ENCODE peak calls at places on chromosomes 16 and 17, in six cellular contexts. E, N, R, P, V and M are unnamed samples. For H3K4me1, the result is how much of the 10 kb centered on the place peaks cover.

GRCh38 chr17:67995568-67996191 is 589 bp downstream of the C17orf58 start:
- DNase-seq in E (peak), N (peak), R (peak), P (peak), V (no peak), M (no peak)

GRCh38 chr17:47607481-47607880 is 42.2 kb upstream of the KPNB1 start:
- DNase-seq in E (no peak), N (no peak), R (no peak), P (no peak), V (no peak), M (no peak)

GRCh38 chr17:39979865-39980401 is 674 bp upstream of the PSMD3 start:
- DNase-seq in E (no peak), N (no peak), R (peak), P (no peak), V (no peak), M (no peak)

GRCh38 chr17:12133183-12133582 is 112.5 kb downstream of the MAP2K4 start:
- DNase-seq in E (no peak), N (no peak), R (no peak), P (no peak), V (no peak), M (no peak)

GRCh38 chr16:19933740-19934139 is 49.1 kb upstream of the GPRC5B start:
- DNase-seq in E (no peak), N (no peak), R (no peak), P (no peak), V (no peak), M (no peak)

GRCh38 chr16:54444851-54445523 is 158.4 kb upstream of the IRX3 start:
- DNase-seq in E (no peak), N (no peak), R (no peak), P (no peak), V (no peak), M (no peak)

GRCh38 chr17:38735161-38735997 is 5.2 kb downstream of the CISD3 start:
- DNase-seq in E (peak), N (peak), R (peak), P (no peak), V (no peak), M (no peak)

GRCh38 chr17:73646409-73647305 is 2.4 kb upstream of the SDK2 start:
- DNase-seq in E (no peak), N (peak), R (peak), P (no peak), V (no peak), M (no peak)

GRCh38 chr17:3666516-3666915 is 1.9 kb downstream of the TAX1BP3 start:
- DNase-seq in E (no peak), N (no peak), R (no peak), P (no peak), V (no peak), M (no peak)
- H3K4me1 ChIP-seq in E (under half), N (under half), R (under half), P (under half), V (half or more), M (under half)

DNA sequence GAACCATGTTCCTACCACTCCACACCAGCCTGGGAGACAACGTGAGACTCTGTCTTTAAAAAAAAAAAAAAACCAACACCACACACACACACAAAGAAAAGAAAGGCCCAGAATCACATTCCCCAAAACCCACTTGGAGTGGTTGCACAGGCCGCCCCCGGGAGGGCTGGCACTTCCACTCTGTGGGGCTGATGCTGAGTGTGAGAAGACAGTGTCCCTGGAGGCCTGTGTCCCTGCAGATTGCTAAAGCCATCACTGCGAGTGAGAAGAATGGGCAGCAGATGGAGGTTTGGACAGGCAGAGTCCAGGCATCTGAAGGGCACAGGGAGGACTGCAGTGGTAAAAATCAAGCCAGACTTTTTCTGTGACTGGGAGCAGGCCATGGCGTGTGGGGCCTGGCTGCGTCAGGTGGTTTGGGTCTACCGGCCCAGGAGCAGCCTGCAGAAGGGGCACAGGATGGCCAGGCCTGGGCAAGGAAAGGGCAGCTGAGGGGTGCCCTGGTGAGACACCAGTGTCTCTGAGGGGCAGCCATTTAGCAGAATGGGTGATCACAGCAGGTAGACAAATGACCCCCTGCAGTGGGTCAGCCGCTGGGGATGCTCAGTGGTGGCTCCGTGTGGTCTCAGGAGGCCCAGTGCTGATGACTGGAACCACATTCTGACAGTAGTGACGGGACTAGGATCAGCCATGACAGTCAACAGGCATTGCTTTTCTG is 13.1 kb downstream of the CTRB2 start:
- DNase-seq in E (no peak), N (peak), R (no peak), P (no peak), V (no peak), M (no peak)
- H3K27ac ChIP-seq in E (no peak), N (no peak), R (no peak), P (no peak), V (no peak), M (no peak)

DNA sequence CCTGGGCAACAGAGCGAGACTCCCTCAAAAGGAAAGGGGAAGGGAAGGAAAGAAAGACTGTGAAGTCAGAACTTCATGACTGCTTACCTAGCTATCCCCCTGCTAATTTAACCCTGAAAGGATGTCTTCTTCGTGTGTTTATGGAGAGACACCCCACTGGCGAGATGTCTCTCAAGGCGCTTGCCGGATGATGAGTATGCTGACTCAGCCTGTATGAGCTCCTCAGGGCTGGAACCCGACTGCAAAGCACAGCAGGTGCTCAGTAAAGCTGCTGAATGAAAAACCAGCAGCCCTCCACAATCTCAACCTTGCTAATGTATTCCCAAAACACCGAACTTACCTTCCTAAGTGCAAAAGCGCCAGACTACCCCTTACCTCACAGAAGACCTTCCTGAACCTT is 2.3 kb downstream of the ANKFY1 start:
- DNase-seq in E (no peak), N (no peak), R (no peak), P (no peak), V (no peak), M (no peak)
- H3K4me3 ChIP-seq in E (no peak), N (no peak), R (peak), P (no peak), V (no peak), M (no peak)

DNA sequence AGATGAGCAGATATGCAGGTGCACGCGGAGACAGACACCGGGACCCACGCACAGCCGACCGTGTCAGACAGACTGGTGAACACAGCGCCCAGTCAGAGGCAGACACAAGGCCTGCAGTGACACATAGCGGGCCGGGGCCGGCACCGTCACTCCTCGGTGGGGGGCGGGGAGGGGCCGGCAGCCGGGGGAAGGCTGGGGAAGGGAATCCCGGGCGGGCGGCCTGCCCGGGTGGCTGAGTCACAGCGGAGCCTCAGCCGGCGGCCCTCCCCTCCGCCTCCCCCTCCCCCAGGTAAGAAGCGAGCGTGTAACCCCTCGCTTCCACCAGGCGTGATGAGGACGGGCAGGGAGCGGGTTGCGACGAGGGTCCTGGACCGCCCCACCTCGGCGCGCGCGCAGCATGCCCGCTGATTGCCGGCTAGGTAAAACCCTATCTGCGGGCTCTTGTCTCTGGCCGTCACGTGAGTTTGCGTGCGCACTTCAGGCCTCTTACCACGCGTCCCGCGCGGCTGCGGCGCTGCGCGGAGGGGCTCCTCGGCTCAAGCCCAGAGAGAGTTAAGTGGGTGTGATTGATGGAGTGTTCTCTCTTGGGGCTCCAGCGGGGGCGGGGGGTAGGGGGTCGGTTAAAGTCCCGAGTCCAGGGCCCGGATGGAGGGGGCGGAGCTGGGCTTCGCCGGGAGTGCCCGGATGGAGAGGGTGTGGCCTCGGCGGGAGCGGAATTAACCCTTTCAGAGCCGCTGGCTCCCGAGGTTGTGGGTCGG is 7.8 kb downstream of the KDM6B start:
- DNase-seq in E (peak), N (peak), R (peak), P (peak), V (no peak), M (peak)
- H3K4me1 ChIP-seq in E (under half), N (half or more), R (under half), P (half or more), V (half or more), M (half or more)

GRCh38 chr16:31080756-31081419 is 6.7 kb downstream of the ZNF646 start:
- DNase-seq in E (no peak), N (no peak), R (no peak), P (no peak), V (no peak), M (no peak)
- H3K27ac ChIP-seq in E (no peak), N (no peak), R (no peak), P (no peak), V (no peak), M (no peak)

GRCh38 chr16:84834403-84834772 is 14.6 kb downstream of the CRISPLD2 start:
- DNase-seq in E (no peak), N (no peak), R (no peak), P (no peak), V (no peak), M (no peak)

GRCh38 chr16:84833542-84834402 is 14.0 kb downstream of the CRISPLD2 start:
- DNase-seq in E (no peak), N (no peak), R (no peak), P (no peak), V (no peak), M (no peak)

GRCh38 chr16:84832488-84833141 is 12.8 kb downstream of the CRISPLD2 start:
- DNase-seq in E (peak), N (peak), R (no peak), P (peak), V (peak), M (peak)

GRCh38 chr16:84830765-84831384 is 11.1 kb downstream of the CRISPLD2 start:
- DNase-seq in E (no peak), N (no peak), R (no peak), P (no peak), V (no peak), M (no peak)

GRCh38 chr16:84833142-84833495 is 13.3 kb downstream of the CRISPLD2 start:
- DNase-seq in E (no peak), N (no peak), R (no peak), P (no peak), V (no peak), M (no peak)
- H3K4me3 ChIP-seq in E (no peak), N (peak), R (no peak), P (peak), V (peak), M (peak)